ENCODE peak calls at places on chromosome 13, in ten cellular contexts. I is D341Med; C is kidney glomerular epithelial cell; T is activated gamma-delta T cell treated with Interleukin-2 at 50 U/mL for 16 hours; U is nucleus accumbens; R is small intestine; V is CD4-positive, CD25-positive, alpha-beta regulatory T cell; M is stimulated activated CD8-positive, alpha-beta memory T cell treated with anti-CD3 and anti-CD28 coated beads, Interleukin-12 subunit alpha, Interleukin-12 subunit beta, amount 100 ng/mL, for 1 hour; D is left kidney; P is stimulated activated CD4-positive, alpha-beta T cell treated with anti-CD3 and anti-CD28 coated beads, Interleukin-1b, Interleukin-23, amount 100 ng/mL, for 4 hours. K is an unnamed sample.

GRCh38 chr13:108816381-108816780 is 187.0 kb downstream of the MYO16 start:
- DNase-seq in I (no peak), C (peak), T (no peak), U (no peak), R (no peak), V (no peak), M (no peak), D (peak), P (no peak), K (no peak)

GRCh38 chr13:63092461-63092860 is 1676.8 kb upstream of the PCDH20 start:
- DNase-seq in I (no peak), C (no peak), T (no peak), U (no peak), R (no peak), V (no peak), M (no peak), D (no peak), P (no peak), K (no peak)

GRCh38 chr13:113166266-113166665 is 7.8 kb downstream of the PROZ start:
- DNase-seq in I (no peak), C (no peak), T (no peak), U (no peak), R (no peak), V (no peak), M (no peak), D (no peak), P (no peak), K (no peak)

GRCh38 chr13:102484329-102484728 is 82.5 kb upstream of the FGF14 start:
- DNase-seq in I (no peak), C (no peak), T (no peak), U (no peak), R (no peak), V (no peak), M (no peak), D (peak), P (no peak), K (no peak)

GRCh38 chr13:47457631-47458030 is 543.4 kb downstream of the SUCLA2 start:
- DNase-seq in I (no peak), C (no peak), T (no peak), U (no peak), R (no peak), V (no peak), M (no peak), D (no peak), P (no peak), K (no peak)

GRCh38 chr13:93249259-93249917 is 22.8 kb downstream of the GPC6 start:
- DNase-seq in I (no peak), C (peak), T (no peak), U (no peak), R (no peak), V (no peak), M (no peak), D (no peak), P (no peak), K (no peak)

GRCh38 chr13:26953273-26953672 is 192.7 kb upstream of the GPR12 start:
- DNase-seq in I (no peak), C (no peak), T (no peak), U (no peak), R (peak), V (no peak), M (no peak), D (peak), P (no peak), K (no peak)

GRCh38 chr13:45468676-45469075 is 3.9 kb downstream of the COG3 start:
- DNase-seq in I (no peak), C (no peak), T (no peak), U (no peak), R (peak), V (no peak), M (no peak), D (no peak), P (no peak), K (no peak)

GRCh38 chr13:78147905-78148304 is 229.3 kb upstream of the EDNRB start:
- DNase-seq in I (no peak), C (peak), T (no peak), U (no peak), R (no peak), V (no peak), M (no peak), D (no peak), P (no peak), K (no peak)

GRCh38 chr13:113806526-113806925 is 47.5 kb downstream of the TMEM255B start:
- DNase-seq in I (no peak), C (no peak), T (no peak), U (no peak), R (no peak), V (no peak), M (no peak), D (no peak), P (no peak), K (no peak)

GRCh38 chr13:91722267-91722884 is 324.0 kb downstream of the GPC5 start:
- DNase-seq in I (peak), C (peak), T (no peak), U (no peak), R (peak), V (no peak), M (no peak), D (peak), P (no peak), K (peak)

GRCh38 chr13:76380436-76381065 is 505.7 kb downstream of the KCTD12 start:
- DNase-seq in I (no peak), C (no peak), T (no peak), U (no peak), R (no peak), V (no peak), M (no peak), D (no peak), P (no peak), K (no peak)

GRCh38 chr13:83622422-83622784 is 259.9 kb downstream of the SLITRK1 start:
- DNase-seq in I (no peak), C (no peak), T (no peak), U (no peak), R (no peak), V (no peak), M (no peak), D (no peak), P (no peak), K (no peak)

GRCh38 chr13:93959796-93960533 is 519.5 kb downstream of the DCT start:
- DNase-seq in I (no peak), C (no peak), T (no peak), U (no peak), R (no peak), V (no peak), M (no peak), D (no peak), P (no peak), K (no peak)

GRCh38 chr13:18978447-18978846 is 203.2 kb downstream of the TUBA3C start:
- DNase-seq in I (no peak), C (no peak), T (no peak), U (no peak), R (no peak), V (no peak), M (no peak), D (no peak), P (no peak), K (no peak)

GRCh38 chr13:97259787-97260641 is 37.9 kb downstream of the MBNL2 start:
- DNase-seq in I (no peak), C (no peak), T (no peak), U (no peak), R (peak), V (no peak), M (no peak), D (peak), P (no peak), K (no peak)

GRCh38 chr13:75467009-75467728 is 14.8 kb downstream of the TBC1D4 start:
- DNase-seq in I (no peak), C (no peak), T (no peak), U (no peak), R (no peak), V (no peak), M (no peak), D (no peak), P (no peak), K (no peak)

GRCh38 chr13:27578121-27579030 is 42.0 kb downstream of the LNX2 start:
- DNase-seq in I (no peak), C (peak), T (no peak), U (no peak), R (no peak), V (no peak), M (no peak), D (no peak), P (no peak), K (no peak)

GRCh38 chr13:90868321-90868920 is 479.1 kb upstream of the MIR17HG start:
- DNase-seq in I (no peak), C (peak), T (no peak), U (no peak), R (peak), V (no peak), M (no peak), D (peak), P (no peak), K (peak)

K was measured in KG1.